ENCODE peak calls at places on chromosomes 4 and X, in eight cellular contexts. F is lower lobe of right lung, R is fibroblast of mammary gland, L is AG04449, V is vagina, Q is aorta, P is Caco-2, C is AG04450. M is an unnamed sample.

GRCh38 chr4:182124359-182124758 is 118.8 kb upstream of the TENM3 start:
- DNase-seq in F (no peak), R (no peak), L (no peak), V (no peak), Q (no peak), P (no peak), C (no peak), M (no peak)

GRCh38 chr4:120630432-120630831 is 292.1 kb downstream of the PRDM5 start:
- DNase-seq in F (no peak), R (peak), L (no peak), V (no peak), Q (no peak), P (no peak), C (no peak), M (no peak)

GRCh38 chr4:182486895-182487294 is 243.7 kb downstream of the TENM3 start:
- DNase-seq in F (no peak), R (peak), L (no peak), V (no peak), Q (no peak), P (no peak), C (no peak), M (no peak)

GRCh38 chr4:86286729-86287128 is 73.1 kb downstream of the MAPK10 start:
- DNase-seq in F (no peak), R (no peak), L (no peak), V (no peak), Q (no peak), P (no peak), C (no peak), M (no peak)

GRCh38 chrX:25344191-25344936 is 328.6 kb upstream of the ARX start:
- DNase-seq in F (no peak), R (no peak), L (no peak), V (no peak), Q (no peak), P (no peak), C (no peak), M (no peak)

GRCh38 chr4:150327262-150327780 is 249.1 kb downstream of the DCLK2 start:
- DNase-seq in F (no peak), R (no peak), L (no peak), V (no peak), Q (no peak), P (no peak), C (no peak), M (no peak)

GRCh38 chrX:67693928-67694327 is 150.1 kb downstream of the AR start:
- DNase-seq in F (no peak), R (peak), L (no peak), V (no peak), Q (no peak), P (no peak), C (no peak), M (no peak)

GRCh38 chr4:77714514-77714913 is 104.7 kb downstream of the CNOT6L start:
- DNase-seq in F (no peak), R (no peak), L (no peak), V (no peak), Q (no peak), P (no peak), C (no peak), M (no peak)

GRCh38 chr4:148056879-148057278 is 325.0 kb downstream of the ARHGAP10 start:
- DNase-seq in F (peak), R (peak), L (no peak), V (no peak), Q (no peak), P (no peak), C (no peak), M (peak)

DNA sequence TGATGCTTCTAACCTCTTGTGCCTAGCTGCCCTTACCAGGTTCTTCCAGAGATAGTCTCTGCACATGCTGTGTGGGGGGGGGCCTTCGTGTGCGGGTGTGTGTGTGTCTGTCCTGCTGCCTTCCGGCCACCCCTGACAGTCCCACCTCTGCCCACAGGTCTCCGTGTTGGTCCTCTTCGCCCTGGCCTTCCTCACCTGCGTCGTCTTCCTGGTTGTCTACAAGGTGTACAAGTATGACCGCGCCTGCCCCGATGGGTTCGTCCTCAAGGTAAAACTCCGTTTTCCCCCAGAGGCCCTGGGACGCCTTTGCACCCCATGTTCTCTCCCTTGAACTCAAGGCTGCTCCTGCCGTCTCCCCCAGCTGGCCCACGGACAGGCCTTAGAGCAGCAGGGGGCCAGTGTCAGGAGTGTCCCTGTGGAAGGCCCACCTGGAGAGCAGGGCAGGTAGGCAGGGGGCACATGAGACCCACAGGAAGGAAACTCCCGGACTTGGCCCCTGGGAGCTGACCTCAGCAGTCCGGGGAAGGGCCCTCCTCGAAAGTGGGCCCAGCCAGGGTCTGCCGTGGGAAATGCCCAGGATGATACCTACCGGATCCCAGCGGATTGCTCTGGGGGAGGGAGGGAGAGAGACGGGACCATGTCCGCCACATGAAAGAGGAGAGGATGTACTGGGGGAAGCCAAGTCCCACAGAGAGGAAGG is 22.7 kb downstream of the NSG1 start:
- DNase-seq in F (no peak), R (no peak), L (no peak), V (no peak), Q (peak), P (no peak), C (no peak), M (peak)
- H3K4me3 ChIP-seq in F (no peak), R (no peak), L (no peak), V (no peak), Q (no peak), P (no peak), C (no peak), M (no peak)

GRCh38 chr4:41095973-41096372 is 118.4 kb downstream of the APBB2 start:
- DNase-seq in F (no peak), R (peak), L (peak), V (no peak), Q (no peak), P (no peak), C (peak), M (no peak)

GRCh38 chr4:41095192-41095872 is 119.0 kb downstream of the APBB2 start:
- DNase-seq in F (no peak), R (no peak), L (no peak), V (no peak), Q (no peak), P (no peak), C (no peak), M (no peak)

GRCh38 chr4:41098093-41098492 is 116.2 kb downstream of the APBB2 start:
- DNase-seq in F (no peak), R (no peak), L (no peak), V (no peak), Q (no peak), P (no peak), C (no peak), M (no peak)

GRCh38 chr4:41092128-41092527 is 122.2 kb downstream of the APBB2 start:
- DNase-seq in F (no peak), R (no peak), L (no peak), V (no peak), Q (no peak), P (no peak), C (no peak), M (no peak)
- H3K4me3 ChIP-seq in F (no peak), R (no peak), L (no peak), V (no peak), Q (no peak), P (no peak), C (no peak), M (no peak)

GRCh38 chrX:153828308-153828707 is 2.0 kb downstream of the PDZD4 start:
- DNase-seq in F (no peak), R (no peak), L (no peak), V (no peak), Q (peak), P (no peak), C (no peak), M (no peak)
- H3K4me3 ChIP-seq in F (peak), R (no peak), L (no peak), V (peak), Q (no peak), P (no peak), C (no peak), M (no peak)

DNA sequence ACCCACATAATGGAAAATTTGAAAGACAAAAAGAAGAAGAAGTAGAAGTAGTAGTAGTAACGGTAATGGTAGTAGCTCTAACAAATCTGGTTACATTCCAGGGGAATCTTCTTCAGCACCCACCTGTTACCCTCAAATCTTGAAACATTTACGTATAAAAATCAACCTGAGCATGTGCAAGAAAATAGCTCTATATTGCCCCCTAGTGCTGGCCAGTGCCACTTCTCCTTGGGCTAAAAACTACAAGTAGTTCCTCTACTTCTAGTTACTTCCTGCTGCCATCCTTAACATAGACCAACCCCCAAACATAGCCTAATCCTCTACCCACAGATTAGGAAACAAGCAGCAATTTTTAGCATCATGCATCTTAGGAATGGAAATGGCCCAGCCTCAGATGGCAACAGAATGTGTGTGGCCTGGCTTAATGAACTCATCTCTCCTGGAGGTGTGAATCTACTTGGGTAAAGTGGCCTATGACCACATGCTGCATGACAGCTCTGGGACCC is 3.1 kb downstream of the PDGFC start:
- DNase-seq in F (peak), R (peak), L (no peak), V (no peak), Q (peak), P (peak), C (no peak), M (no peak)
- H3K4me3 ChIP-seq in F (peak), R (peak), L (peak), V (peak), Q (peak), P (no peak), C (peak), M (no peak)

GRCh38 chr4:41358626-41359025 is 101.9 kb downstream of the UCHL1 start:
- DNase-seq in F (no peak), R (no peak), L (no peak), V (no peak), Q (no peak), P (no peak), C (no peak), M (peak)
- H3K4me3 ChIP-seq in F (peak), R (no peak), L (no peak), V (no peak), Q (no peak), P (no peak), C (no peak), M (no peak)

DNA sequence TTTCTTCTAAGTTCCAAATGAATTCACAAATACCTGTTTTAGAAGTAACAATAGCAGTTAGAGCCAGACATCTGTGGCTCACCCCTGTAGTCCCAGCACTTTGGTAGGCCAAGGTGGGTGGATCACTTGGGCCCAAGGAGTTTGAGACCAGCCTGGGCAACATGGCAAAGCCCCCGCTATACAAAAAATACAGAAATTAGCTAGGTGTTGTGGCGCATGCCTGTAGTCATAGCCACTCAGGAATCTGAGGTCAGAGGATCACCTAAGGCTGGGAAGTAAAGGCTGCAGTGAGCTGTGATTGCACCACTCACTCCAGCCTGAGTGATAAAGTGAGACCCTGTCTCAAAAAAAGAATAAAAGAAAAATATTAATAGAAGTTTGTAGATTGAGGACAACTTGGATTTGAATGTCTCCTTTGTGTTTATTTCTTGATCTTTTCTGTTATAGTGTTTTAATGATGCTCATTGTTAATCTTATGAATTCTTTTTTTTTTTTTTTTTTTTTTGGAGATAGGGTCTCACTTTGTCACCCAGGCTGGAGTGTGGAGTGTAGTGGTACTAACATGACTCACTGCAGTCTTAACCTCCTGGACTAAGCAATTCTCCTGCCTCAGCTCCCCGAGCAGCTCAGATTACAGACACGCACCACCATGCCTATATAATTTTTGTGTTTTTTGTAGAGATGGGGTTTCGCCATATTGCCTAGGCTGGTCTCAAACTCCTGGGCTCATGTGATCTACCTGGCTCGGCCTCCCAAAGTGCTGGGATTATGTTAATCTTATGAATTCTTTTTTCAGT is 30.7 kb upstream of the RAPGEF2 start:
- DNase-seq in F (no peak), R (peak), L (no peak), V (no peak), Q (no peak), P (peak), C (no peak), M (no peak)
- H3K4me3 ChIP-seq in F (no peak), R (no peak), L (no peak), V (no peak), Q (no peak), P (no peak), C (no peak), M (no peak)

GRCh38 chrX:70973221-70973620 is 42.3 kb upstream of the SLC7A3 start:
- DNase-seq in F (no peak), R (no peak), L (no peak), V (no peak), Q (no peak), P (no peak), C (no peak), M (no peak)

GRCh38 chrX:70969635-70970481 is 39.0 kb upstream of the SLC7A3 start:
- DNase-seq in F (no peak), R (no peak), L (no peak), V (no peak), Q (no peak), P (no peak), C (no peak), M (no peak)

DNA sequence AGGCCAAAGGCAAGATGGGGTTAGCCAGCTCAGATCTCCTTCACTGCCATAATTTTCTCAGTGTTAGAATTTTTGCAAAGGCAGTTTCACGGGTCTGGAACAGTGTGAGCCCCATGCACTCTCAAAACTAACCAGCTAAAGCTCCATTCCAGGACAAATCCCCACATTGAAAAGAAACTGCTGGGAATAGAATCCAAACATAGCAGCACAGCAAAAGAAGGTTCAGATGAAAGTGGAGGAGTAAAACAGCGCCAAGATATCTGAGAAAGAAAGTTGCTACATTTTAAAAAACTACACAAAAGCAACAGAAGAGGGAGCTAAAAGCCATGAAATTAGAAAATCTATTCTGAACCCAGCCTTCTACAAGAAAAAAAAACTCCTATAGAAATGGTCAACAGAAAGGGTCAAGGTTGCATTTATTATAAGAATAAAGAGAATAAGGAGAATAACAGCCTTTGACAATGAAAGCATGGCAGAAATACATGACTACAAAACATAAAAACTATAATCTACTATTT is 39.6 kb upstream of the SLC7A3 start:
- DNase-seq in F (no peak), R (peak), L (no peak), V (no peak), Q (no peak), P (no peak), C (no peak), M (no peak)
- H3K4me3 ChIP-seq in F (no peak), R (no peak), L (no peak), V (no peak), Q (no peak), P (no peak), C (no peak), M (no peak)

DNA sequence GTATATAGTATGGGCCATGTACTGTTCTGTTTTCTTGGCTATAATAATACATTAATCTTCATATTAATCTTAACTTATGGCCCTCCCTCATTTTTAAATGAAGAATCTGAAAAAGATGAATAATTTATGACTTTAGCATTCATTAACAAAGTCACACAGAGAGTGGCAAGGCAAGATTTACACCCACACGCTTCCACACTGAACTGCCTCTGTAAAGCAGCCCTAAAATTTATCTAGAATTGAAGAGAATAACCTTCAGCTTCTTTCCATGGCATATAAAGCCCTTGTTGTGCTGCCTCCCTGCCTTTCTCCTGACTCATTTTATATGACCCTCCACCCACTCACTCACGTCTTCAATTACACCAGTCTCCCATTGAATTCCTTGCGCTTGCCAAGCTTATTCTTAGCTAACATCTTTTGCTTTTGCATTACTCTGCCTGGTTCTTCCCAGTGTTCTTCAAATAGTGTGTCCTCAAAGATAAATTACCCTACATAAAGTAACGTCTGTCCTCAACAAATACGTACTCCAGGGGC is 2649.3 kb downstream of the PCDH7 start:
- DNase-seq in F (no peak), R (peak), L (no peak), V (no peak), Q (no peak), P (no peak), C (peak), M (no peak)
- H3K4me3 ChIP-seq in F (no peak), R (no peak), L (no peak), V (no peak), Q (no peak), P (no peak), C (no peak), M (no peak)

DNA sequence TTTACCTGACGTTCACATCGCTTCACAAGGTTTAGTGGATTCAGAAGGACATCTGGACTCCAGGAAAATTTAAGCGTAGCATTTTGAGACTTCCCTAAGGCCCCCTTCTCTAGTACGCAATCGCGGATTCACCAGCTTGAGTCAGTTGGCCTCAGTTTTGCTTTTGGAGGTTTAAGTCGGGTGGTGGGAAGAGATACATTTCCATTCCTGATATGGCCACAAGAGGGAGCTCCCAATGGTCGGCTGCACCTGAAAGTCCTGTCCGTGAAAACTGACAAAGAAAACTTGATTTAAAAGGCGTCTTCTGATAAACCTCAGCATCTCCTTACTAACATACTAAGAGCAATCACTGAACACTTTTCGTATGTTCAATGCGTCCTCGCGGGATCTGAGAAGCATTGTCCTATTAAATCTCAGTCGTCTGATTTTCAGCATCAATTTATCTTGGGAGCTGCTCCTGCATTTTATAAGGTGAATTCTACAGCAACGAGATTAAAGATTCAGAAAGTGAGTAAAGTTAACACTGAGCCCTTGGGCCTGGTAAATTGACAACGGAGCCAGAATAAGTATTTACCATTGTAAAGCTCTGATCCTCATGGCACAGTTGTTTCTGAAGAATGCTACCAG is 50.6 kb downstream of the LGI2 start:
- DNase-seq in F (no peak), R (peak), L (peak), V (peak), Q (no peak), P (peak), C (peak), M (peak)
- H3K4me3 ChIP-seq in F (peak), R (peak), L (peak), V (peak), Q (no peak), P (no peak), C (no peak), M (peak)

GRCh38 chr4:154872198-154872597 is 91.1 kb downstream of the RBM46 start:
- DNase-seq in F (no peak), R (no peak), L (no peak), V (no peak), Q (no peak), P (no peak), C (no peak), M (no peak)
- H3K4me3 ChIP-seq in F (no peak), R (no peak), L (no peak), V (no peak), Q (no peak), P (no peak), C (no peak), M (no peak)

M was measured in heart left ventricle.